ENCODE peak calls at places on chromosomes 4 and X, in four cellular contexts. One of them, this sample, is unnamed.

GRCh38 chr4:22417408-22417807 is 98.5 kb downstream of the ADGRA3 start:
- DNase-seq in Peyer's patch: no peak
- DNase-seq in heart left ventricle: no peak
- DNase-seq in thoracic aorta: no peak
- DNase-seq in this sample: no peak

GRCh38 chr4:11741190-11741652 is 312.5 kb upstream of the HS3ST1 start:
- DNase-seq in Peyer's patch: no peak
- DNase-seq in heart left ventricle: no peak
- DNase-seq in thoracic aorta: no peak
- DNase-seq in this sample: no peak

GRCh38 chr4:79682801-79683217 is 274.8 kb upstream of the GK2 start:
- DNase-seq in Peyer's patch: no peak
- DNase-seq in heart left ventricle: no peak
- DNase-seq in thoracic aorta: no peak
- DNase-seq in this sample: no peak

GRCh38 chrX:110286126-110286525 is 31.8 kb downstream of the AMMECR1 start:
- DNase-seq in Peyer's patch: no peak
- DNase-seq in heart left ventricle: no peak
- DNase-seq in thoracic aorta: no peak
- DNase-seq in this sample: no peak

GRCh38 chr4:185464887-185465286 is 6.6 kb downstream of the CCDC110 start:
- DNase-seq in Peyer's patch: no peak
- DNase-seq in heart left ventricle: no peak
- DNase-seq in thoracic aorta: no peak
- DNase-seq in this sample: no peak

GRCh38 chrX:96909291-96909690 is 25.6 kb downstream of the RPA4 start:
- DNase-seq in Peyer's patch: no peak
- DNase-seq in heart left ventricle: no peak
- DNase-seq in thoracic aorta: no peak
- DNase-seq in this sample: no peak

GRCh38 chr4:25234390-25235367 is 846 bp downstream of the PI4K2B start:
- DNase-seq in Peyer's patch: peak
- DNase-seq in heart left ventricle: peak
- DNase-seq in thoracic aorta: no peak
- DNase-seq in this sample: peak

GRCh38 chr4:184503869-184504300 is 29.5 kb upstream of the IRF2 start:
- DNase-seq in Peyer's patch: no peak
- DNase-seq in heart left ventricle: no peak
- DNase-seq in thoracic aorta: no peak
- DNase-seq in this sample: no peak

GRCh38 chr4:87270144-87270543 is 49.7 kb upstream of the KLHL8 start:
- DNase-seq in Peyer's patch: peak
- DNase-seq in heart left ventricle: no peak
- DNase-seq in thoracic aorta: no peak
- DNase-seq in this sample: no peak

GRCh38 chrX:108437789-108438623 is at the start of gene COL4A6:
- DNase-seq in Peyer's patch: no peak
- DNase-seq in heart left ventricle: no peak
- DNase-seq in thoracic aorta: no peak
- DNase-seq in this sample: peak

GRCh38 chrX:118569676-118570075 is 74.1 kb downstream of the DOCK11 start:
- DNase-seq in Peyer's patch: no peak
- DNase-seq in heart left ventricle: no peak
- DNase-seq in thoracic aorta: no peak
- DNase-seq in this sample: no peak

GRCh38 chr4:25347473-25347872 is 29.6 kb upstream of the ANAPC4 start:
- DNase-seq in Peyer's patch: no peak
- DNase-seq in heart left ventricle: no peak
- DNase-seq in thoracic aorta: no peak
- DNase-seq in this sample: no peak

GRCh38 chr4:26267087-26267486 is 53.7 kb upstream of the RBPJ start:
- DNase-seq in Peyer's patch: peak
- DNase-seq in heart left ventricle: peak
- DNase-seq in thoracic aorta: peak
- DNase-seq in this sample: no peak

GRCh38 chr4:87679449-87680169 is 29.5 kb downstream of the DMP1 start:
- DNase-seq in Peyer's patch: no peak
- DNase-seq in heart left ventricle: peak
- DNase-seq in thoracic aorta: peak
- DNase-seq in this sample: no peak

GRCh38 chr4:18020145-18020670 is 1.3 kb downstream of the LCORL start:
- DNase-seq in Peyer's patch: peak
- DNase-seq in heart left ventricle: no peak
- DNase-seq in thoracic aorta: no peak
- DNase-seq in this sample: peak

GRCh38 chrX:115367455-115367854 is 77.9 kb downstream of the LUZP4 start:
- DNase-seq in Peyer's patch: no peak
- DNase-seq in heart left ventricle: no peak
- DNase-seq in thoracic aorta: peak
- DNase-seq in this sample: no peak

GRCh38 chrX:100883654-100884053 is 9.5 kb upstream of the NOX1 start:
- DNase-seq in Peyer's patch: no peak
- DNase-seq in heart left ventricle: no peak
- DNase-seq in thoracic aorta: no peak
- DNase-seq in this sample: no peak

GRCh38 chrX:30653415-30654131 is at the start of gene GK:
- DNase-seq in Peyer's patch: peak
- DNase-seq in heart left ventricle: no peak
- DNase-seq in thoracic aorta: no peak
- DNase-seq in this sample: no peak

GRCh38 chr4:158065176-158065575 is 107.6 kb downstream of the GASK1B start:
- DNase-seq in Peyer's patch: no peak
- DNase-seq in heart left ventricle: no peak
- DNase-seq in thoracic aorta: no peak
- DNase-seq in this sample: no peak

GRCh38 chr4:54165438-54165837 is 63.7 kb upstream of the PDGFRA start:
- DNase-seq in Peyer's patch: no peak
- DNase-seq in heart left ventricle: no peak
- DNase-seq in thoracic aorta: no peak
- DNase-seq in this sample: no peak

GRCh38 chr4:104559502-104559901 is 64.8 kb upstream of the CXXC4 start:
- DNase-seq in Peyer's patch: no peak
- DNase-seq in heart left ventricle: no peak
- DNase-seq in thoracic aorta: no peak
- DNase-seq in this sample: no peak

GRCh38 chr4:38322709-38323108 is 341.3 kb upstream of the KLF3 start:
- DNase-seq in Peyer's patch: no peak
- DNase-seq in heart left ventricle: peak
- DNase-seq in thoracic aorta: no peak
- DNase-seq in this sample: no peak

GRCh38 chrX:1327651-1328304 is 8.8 kb upstream of the IL3RA start:
- DNase-seq in Peyer's patch: no peak
- DNase-seq in heart left ventricle: no peak
- DNase-seq in thoracic aorta: no peak
- DNase-seq in this sample: no peak

GRCh38 chrX:153681175-153681574 is 6.6 kb upstream of the SLC6A8 start:
- DNase-seq in Peyer's patch: peak
- DNase-seq in heart left ventricle: no peak
- DNase-seq in thoracic aorta: no peak
- DNase-seq in this sample: no peak

GRCh38 chrX:53481093-53481492 is 46.9 kb upstream of the HSD17B10 start:
- DNase-seq in Peyer's patch: no peak
- DNase-seq in heart left ventricle: no peak
- DNase-seq in thoracic aorta: no peak
- DNase-seq in this sample: no peak

GRCh38 chr4:36013206-36013605 is 231.1 kb downstream of the ARAP2 start:
- DNase-seq in Peyer's patch: no peak
- DNase-seq in heart left ventricle: no peak
- DNase-seq in thoracic aorta: no peak
- DNase-seq in this sample: no peak

GRCh38 chrX:49792376-49792775 is 36.7 kb upstream of the PAGE4 start:
- DNase-seq in Peyer's patch: no peak
- DNase-seq in heart left ventricle: no peak
- DNase-seq in thoracic aorta: no peak
- DNase-seq in this sample: no peak

GRCh38 chr4:37535872-37536271 is 150.3 kb downstream of the RELL1 start:
- DNase-seq in Peyer's patch: no peak
- DNase-seq in heart left ventricle: no peak
- DNase-seq in thoracic aorta: no peak
- DNase-seq in this sample: no peak

GRCh38 chrX:150870487-150871340 is 27.8 kb downstream of the CD99L2 start:
- DNase-seq in Peyer's patch: no peak
- DNase-seq in heart left ventricle: no peak
- DNase-seq in thoracic aorta: no peak
- DNase-seq in this sample: no peak

DNA sequence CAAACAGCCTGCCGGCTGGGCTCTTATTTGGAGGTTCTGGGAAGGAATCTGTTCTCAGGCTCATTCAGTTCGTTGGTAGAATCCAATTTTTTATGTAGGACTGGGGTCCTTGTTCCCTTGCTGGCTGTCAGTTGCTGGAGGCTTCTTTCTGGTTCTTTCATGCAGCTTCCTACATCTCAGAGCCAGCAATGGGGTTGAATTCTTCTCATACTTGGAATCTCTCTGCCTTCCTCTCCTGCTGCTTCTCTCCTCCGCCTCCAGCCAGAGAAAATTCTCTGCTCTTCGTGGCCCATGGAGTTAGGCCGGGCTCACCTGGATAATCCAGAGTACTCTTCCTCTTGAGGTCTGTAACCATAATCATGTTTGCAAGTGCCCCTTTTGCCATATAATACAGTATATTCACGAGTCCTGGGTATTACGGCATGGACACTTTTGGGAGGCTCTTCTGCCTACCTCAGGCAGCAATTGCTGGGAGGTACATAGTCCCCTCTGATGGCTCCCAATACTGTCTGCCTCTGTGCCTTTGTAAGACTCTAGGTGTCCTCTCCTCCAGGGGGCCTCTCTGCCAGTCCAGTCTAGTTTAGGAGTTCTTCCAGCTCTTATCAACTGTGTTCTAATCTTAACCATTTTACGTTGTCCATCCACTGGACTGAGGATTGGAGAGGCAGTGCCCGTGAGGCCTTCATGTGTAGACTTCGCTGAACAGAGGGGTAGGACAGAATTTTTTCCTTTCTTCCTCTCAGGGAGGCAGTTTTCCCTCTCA is 2.2 kb downstream of the TRMT44 start:
- DNase-seq in Peyer's patch: no peak
- DNase-seq in heart left ventricle: no peak
- DNase-seq in thoracic aorta: no peak
- DNase-seq in this sample: no peak
- H3K4me3 ChIP-seq in Peyer's patch: no peak
- H3K4me3 ChIP-seq in heart left ventricle: no peak
- H3K4me3 ChIP-seq in thoracic aorta: no peak
- H3K4me3 ChIP-seq in this sample: no peak

GRCh38 chr4:663438-664428 is 10.3 kb downstream of the ATP5ME start:
- DNase-seq in Peyer's patch: peak
- DNase-seq in heart left ventricle: peak
- DNase-seq in thoracic aorta: no peak
- DNase-seq in this sample: peak

GRCh38 chr4:661856-662761 is 12.0 kb downstream of the ATP5ME start:
- DNase-seq in Peyer's patch: no peak
- DNase-seq in heart left ventricle: no peak
- DNase-seq in thoracic aorta: no peak
- DNase-seq in this sample: peak

GRCh38 chr4:664713-665231 is 9.3 kb downstream of the ATP5ME start:
- DNase-seq in Peyer's patch: no peak
- DNase-seq in heart left ventricle: no peak
- DNase-seq in thoracic aorta: no peak
- DNase-seq in this sample: peak

GRCh38 chr4:661231-661630 is 12.8 kb downstream of the ATP5ME start:
- DNase-seq in Peyer's patch: no peak
- DNase-seq in heart left ventricle: no peak
- DNase-seq in thoracic aorta: no peak
- DNase-seq in this sample: no peak

DNA sequence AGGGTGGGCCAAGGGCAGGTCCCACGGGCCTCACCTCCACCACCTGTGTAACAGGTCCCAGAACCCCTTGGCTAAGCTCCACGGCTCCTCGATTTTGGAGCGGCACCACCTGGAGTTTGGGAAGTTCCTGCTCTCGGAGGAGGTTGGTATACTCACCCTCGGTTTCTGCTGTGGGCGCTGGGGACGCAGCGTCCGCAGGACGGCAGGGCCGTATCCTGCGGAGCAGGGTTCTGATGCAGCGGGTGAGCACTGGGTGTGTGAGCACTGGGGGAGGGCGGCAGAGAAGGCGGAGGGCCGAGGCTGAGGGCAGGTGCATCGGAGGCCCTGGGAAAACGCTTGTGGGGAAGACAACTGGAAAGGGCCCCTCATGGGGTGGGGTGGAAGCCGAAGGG is 11.0 kb downstream of the ATP5ME start:
- DNase-seq in Peyer's patch: no peak
- DNase-seq in heart left ventricle: no peak
- DNase-seq in thoracic aorta: no peak
- DNase-seq in this sample: no peak
- H3K27ac ChIP-seq in Peyer's patch: no peak
- H3K27ac ChIP-seq in heart left ventricle: no peak
- H3K27ac ChIP-seq in thoracic aorta: no peak
- H3K27ac ChIP-seq in this sample: no peak

GRCh38 chrX:147800663-147801062 is 111.1 kb upstream of the FMR1 start:
- DNase-seq in Peyer's patch: no peak
- DNase-seq in heart left ventricle: no peak
- DNase-seq in thoracic aorta: no peak
- DNase-seq in this sample: no peak

DNA sequence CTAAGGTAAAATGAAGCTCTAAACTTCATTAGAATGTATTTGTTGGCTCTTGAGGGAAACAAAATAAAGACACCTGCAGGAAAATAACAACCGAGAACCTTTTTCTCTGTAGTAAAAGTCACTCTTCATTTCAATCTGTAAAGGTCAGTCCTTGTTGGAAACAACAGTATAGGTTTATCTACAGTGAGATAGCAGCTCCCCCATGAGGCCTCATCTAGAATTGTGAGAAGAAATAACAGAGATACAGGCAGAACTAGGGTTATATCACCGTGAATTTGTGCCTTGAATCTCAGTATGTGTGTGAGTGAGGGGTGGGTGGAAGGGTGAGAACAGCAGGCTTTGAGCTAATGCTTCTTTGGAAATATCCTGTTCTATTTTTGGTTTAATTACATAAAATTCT is 107.8 kb upstream of the FMR1 start:
- DNase-seq in Peyer's patch: no peak
- DNase-seq in heart left ventricle: no peak
- DNase-seq in thoracic aorta: no peak
- DNase-seq in this sample: no peak
- TF ChIP-seq CTCF in Peyer's patch: peak
- TF ChIP-seq CTCF in heart left ventricle: no peak
- TF ChIP-seq CTCF in thoracic aorta: no peak
- TF ChIP-seq CTCF in this sample: peak

GRCh38 chr4:139873111-139873866 is 207.7 kb downstream of the MGST2 start:
- DNase-seq in Peyer's patch: no peak
- DNase-seq in heart left ventricle: no peak
- DNase-seq in thoracic aorta: no peak
- DNase-seq in this sample: no peak
- H3K4me3 ChIP-seq in Peyer's patch: no peak
- H3K4me3 ChIP-seq in heart left ventricle: no peak
- H3K4me3 ChIP-seq in thoracic aorta: no peak
- H3K4me3 ChIP-seq in this sample: no peak

DNA sequence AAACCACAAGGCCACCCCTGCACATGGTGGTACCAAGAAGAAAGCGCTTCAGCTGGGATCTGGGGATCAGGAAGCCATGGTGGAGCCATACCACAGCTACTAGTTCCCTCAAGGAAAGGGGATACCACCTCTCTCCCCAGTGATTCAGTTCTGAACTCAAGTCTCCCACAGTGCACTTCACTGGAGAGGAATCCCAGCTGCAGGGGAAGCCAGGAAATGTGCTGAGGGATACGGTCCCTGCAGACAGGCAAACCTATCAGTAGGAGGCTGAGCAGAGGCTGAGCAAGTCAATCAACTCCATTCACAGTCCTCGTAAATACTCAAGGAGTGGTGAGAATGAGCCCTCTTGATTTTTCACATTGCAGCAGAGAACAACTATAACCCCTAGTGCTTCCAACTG is 11.0 kb downstream of the TMEM192 start:
- DNase-seq in Peyer's patch: no peak
- DNase-seq in heart left ventricle: no peak
- DNase-seq in thoracic aorta: no peak
- DNase-seq in this sample: no peak
- H3K27ac ChIP-seq in Peyer's patch: no peak
- H3K27ac ChIP-seq in heart left ventricle: no peak
- H3K27ac ChIP-seq in thoracic aorta: no peak
- H3K27ac ChIP-seq in this sample: no peak